ENCODE peak calls at places on chromosomes 11 and 22, in five cellular contexts. F is neuronal stem cell, Z is mesenchymal stem cell, K is mesendoderm, U is H1. H is an unnamed sample.
A peak's percentile ranks its signal among the peaks of the same experiment; 100 is the strongest.

GRCh38 chr22:30033137-30033536 is 47.1 kb upstream of the HORMAD2 start:
- DNase-seq in F (no peak), Z (no peak), K (no peak), U (no peak), H (no peak)

GRCh38 chr11:58059011-58059358 is 28.2 kb downstream of the OR6Q1 start:
- DNase-seq in F (peak; percentile 43), Z (peak; percentile 50), K (peak; percentile 96), U (no peak), H (peak; percentile 92)

GRCh38 chr22:17931400-17931825 is 92.9 kb downstream of the MICAL3 start:
- DNase-seq in F (no peak), Z (no peak), K (no peak), U (no peak), H (no peak)

GRCh38 chr11:121467965-121468364 is 15.2 kb upstream of the SORL1-AS1 start:
- DNase-seq in F (no peak), Z (no peak), K (no peak), U (no peak), H (no peak)

GRCh38 chr11:58446294-58446693 is 4.3 kb upstream of the OR5B12 start:
- DNase-seq in F (no peak), Z (no peak), K (no peak), U (no peak), H (no peak)

GRCh38 chr11:2592559-2593392 is 107.0 kb downstream of the KCNQ1OT1 start:
- DNase-seq in F (no peak), Z (no peak), K (no peak), U (no peak), H (no peak)

GRCh38 chr11:10784229-10785145 is 24.2 kb downstream of the EIF4G2 start:
- DNase-seq in F (peak; percentile 9), Z (peak; percentile 23), K (peak; percentile 85), U (no peak), H (peak; percentile 35)

GRCh38 chr22:35839811-35840739 is 122.4 kb downstream of the APOL5 start:
- DNase-seq in F (peak; percentile 85), Z (peak; percentile 98), K (peak; percentile 99), U (peak; percentile 71), H (peak; percentile 98)

GRCh38 chr22:48666620-48667019 is 1161.1 kb downstream of the BRD1 start:
- DNase-seq in F (no peak), Z (no peak), K (no peak), U (no peak), H (no peak)

GRCh38 chr22:38089474-38089851 is 5.5 kb upstream of the SLC16A8 start:
- DNase-seq in F (no peak), Z (no peak), K (no peak), U (no peak), H (no peak)

GRCh38 chr22:44436656-44437492 is 61.2 kb downstream of the RTL6 start:
- DNase-seq in F (no peak), Z (no peak), K (peak; percentile 61), U (no peak), H (no peak)

GRCh38 chr11:105392546-105392945 is 217.3 kb upstream of the GRIA4 start:
- DNase-seq in F (no peak), Z (peak; percentile 13), K (no peak), U (no peak), H (peak; percentile 34)

GRCh38 chr11:77152846-77153245 is 24.8 kb downstream of the MYO7A start:
- DNase-seq in F (no peak), Z (no peak), K (no peak), U (no peak), H (peak; percentile 18)

GRCh38 chr11:81869337-81870065 is 864.2 kb downstream of the FAM181B start:
- DNase-seq in F (no peak), Z (no peak), K (no peak), U (no peak), H (no peak)

GRCh38 chr11:76674517-76675400 is 4.2 kb upstream of the LRRC32 start:
- DNase-seq in F (no peak), Z (no peak), K (no peak), U (no peak), H (no peak)

GRCh38 chr11:115141221-115141620 is 363.0 kb downstream of the CADM1 start:
- DNase-seq in F (no peak), Z (no peak), K (no peak), U (no peak), H (no peak)

GRCh38 chr11:76806608-76807205 is 23.6 kb downstream of the TSKU start:
- DNase-seq in F (no peak), Z (no peak), K (no peak), U (no peak), H (no peak)

GRCh38 chr22:29842740-29843139 is 4.7 kb upstream of the ASCC2 start:
- DNase-seq in F (no peak), Z (peak; percentile 98), K (peak; percentile 24), U (no peak), H (peak; percentile 91)

GRCh38 chr11:110311783-110312578 is 15.6 kb upstream of the RDX start:
- DNase-seq in F (no peak), Z (peak; percentile 35), K (no peak), U (no peak), H (peak; percentile 75)

GRCh38 chr11:43311791-43312607 is at the start of gene API5:
- DNase-seq in F (peak; percentile 90), Z (peak; percentile 95), K (peak; percentile 99), U (peak; percentile 93), H (peak; percentile 92)
- H2AK5ac ChIP-seq in F (peak within 1 kb of the TSS; percentile 47), Z (no peak within 1 kb of the TSS), K (no peak within 1 kb of the TSS), U (no peak within 1 kb of the TSS), H (no peak within 1 kb of the TSS)

GRCh38 chr11:120198403-120198786 is 12.4 kb upstream of the OAF start:
- DNase-seq in F (no peak), Z (no peak), K (no peak), U (no peak), H (no peak)

GRCh38 chr11:120198787-120199469 is 11.9 kb upstream of the OAF start:
- DNase-seq in F (no peak), Z (no peak), K (no peak), U (no peak), H (no peak)

GRCh38 chr11:120197977-120198376 is 12.9 kb upstream of the OAF start:
- DNase-seq in F (no peak), Z (no peak), K (no peak), U (no peak), H (no peak)

GRCh38 chr11:120196857-120197253 is 14.0 kb upstream of the OAF start:
- DNase-seq in F (no peak), Z (no peak), K (no peak), U (no peak), H (no peak)

GRCh38 chr11:120197254-120197891 is 13.5 kb upstream of the OAF start:
- DNase-seq in F (no peak), Z (no peak), K (peak; percentile 93), U (no peak), H (no peak)
- H3K79me1 ChIP-seq in F (no peaks in the 10 kb centered on the region), Z (no peaks in the 10 kb centered on the region), K (no peaks in the 10 kb centered on the region), U (no peaks in the 10 kb centered on the region), H (no peaks in the 10 kb centered on the region)

GRCh38 chr11:128345316-128345715 is 242.0 kb downstream of the ETS1 start:
- DNase-seq in F (no peak), Z (no peak), K (no peak), U (no peak), H (no peak)
- H2AK5ac ChIP-seq in F (no peak overlapping the region), Z (no peak overlapping the region), K (no peak overlapping the region), U (no peak overlapping the region), H (no peak overlapping the region)

GRCh38 chr22:45450931-45451651 is 37.6 kb downstream of the RIBC2 start:
- DNase-seq in F (no peak), Z (peak; percentile 77), K (no peak), U (no peak), H (peak; percentile 97)
- H3K79me1 ChIP-seq in F (no peaks in the 10 kb centered on the region), Z (no peaks in the 10 kb centered on the region), K (no peaks in the 10 kb centered on the region), U (no peaks in the 10 kb centered on the region), H (no peaks in the 10 kb centered on the region)

GRCh38 chr22:39558950-39559349 is 11.6 kb upstream of the CACNA1I start:
- DNase-seq in F (no peak), Z (no peak), K (no peak), U (no peak), H (no peak)

GRCh38 chr22:39558254-39558727 is 12.3 kb upstream of the CACNA1I start:
- DNase-seq in F (no peak), Z (no peak), K (no peak), U (no peak), H (no peak)

GRCh38 chr22:39556970-39557811 is 13.4 kb upstream of the CACNA1I start:
- DNase-seq in F (no peak), Z (peak; percentile 16), K (no peak), U (no peak), H (peak; percentile 7)

GRCh38 chr22:39554170-39554569 is 16.4 kb upstream of the CACNA1I start:
- DNase-seq in F (no peak), Z (no peak), K (no peak), U (no peak), H (no peak)

GRCh38 chr22:39553429-39553828 is 17.1 kb upstream of the CACNA1I start:
- DNase-seq in F (no peak), Z (no peak), K (no peak), U (no peak), H (no peak)
- H2AK5ac ChIP-seq in F (no peak overlapping the region), Z (no peak overlapping the region), K (no peak overlapping the region), U (no peak overlapping the region), H (no peak overlapping the region)

GRCh38 chr11:7576671-7577225 is 62.9 kb downstream of the PPFIBP2 start:
- DNase-seq in F (no peak), Z (no peak), K (peak; percentile 50), U (no peak), H (peak; percentile 47)
- H3K79me1 ChIP-seq in F (no peaks in the 10 kb centered on the region), Z (no peaks in the 10 kb centered on the region), K (no peaks in the 10 kb centered on the region), U (no peaks in the 10 kb centered on the region), H (no peaks in the 10 kb centered on the region)

GRCh38 chr11:72189448-72190250 is 2.3 kb upstream of the FOLR1 start:
- DNase-seq in F (no peak), Z (no peak), K (peak; percentile 93), U (no peak), H (no peak)
- H2AK5ac ChIP-seq in F (peak overlapping the region; percentile 71), Z (no peak overlapping the region), K (peak overlapping the region; percentile 29), U (no peak overlapping the region), H (no peak overlapping the region)

GRCh38 chr11:9569588-9570164 is 3.8 kb upstream of the WEE1 start:
- DNase-seq in F (no peak), Z (no peak), K (no peak), U (no peak), H (no peak)

GRCh38 chr11:9568854-9569587 is 4.4 kb upstream of the WEE1 start:
- DNase-seq in F (no peak), Z (peak; percentile 99), K (peak; percentile 97), U (no peak), H (peak; percentile 89)

GRCh38 chr11:9571766-9572120 is 1.7 kb upstream of the WEE1 start:
- DNase-seq in F (no peak), Z (no peak), K (no peak), U (peak; percentile 37), H (no peak)

GRCh38 chr11:9571071-9571765 is 2.3 kb upstream of the WEE1 start:
- DNase-seq in F (no peak), Z (peak; percentile 46), K (no peak), U (no peak), H (no peak)

GRCh38 chr11:9570313-9570712 is 3.2 kb upstream of the WEE1 start:
- DNase-seq in F (no peak), Z (no peak), K (no peak), U (no peak), H (no peak)
- H3K79me1 ChIP-seq in F (no peaks in the 10 kb centered on the region), Z (peaks cover 4% of the 10 kb centered on the region), K (no peaks in the 10 kb centered on the region), U (no peaks in the 10 kb centered on the region), H (peaks cover 25% of the 10 kb centered on the region)

H was measured in IMR-90.